ENCODE peak calls at places on chromosomes 12 and 14, in four cellular contexts. Z is IMR-90, W is mesendoderm, M is H1. I is an unnamed sample.

GRCh38 chr12:14751987-14752386 is 51.3 kb downstream of the WBP11 start:
- DNase-seq in M (no peak), Z (no peak), W (no peak), I (no peak)

GRCh38 chr12:2582631-2583616 is 211.8 kb upstream of the FKBP4 start:
- DNase-seq in W (peak; percentile 52), Z (peak; percentile 36), M (peak; percentile 23), I (peak; percentile 82)

GRCh38 chr12:22083167-22083566 is 37.1 kb downstream of the CMAS start:
- DNase-seq in Z (peak; percentile 35), W (no peak), M (no peak), I (no peak)

GRCh38 chr14:51327376-51327775 is 87.3 kb downstream of the TMX1 start:
- DNase-seq in Z (peak; percentile 52), W (no peak), M (no peak), I (no peak)

GRCh38 chr12:9951026-9951652 is 19.0 kb upstream of the CLEC2A start:
- DNase-seq in Z (no peak), W (no peak), M (no peak), I (no peak)

GRCh38 chr12:53098354-53098981 is 1.0 kb downstream of the IGFBP6 start:
- DNase-seq in Z (peak; percentile 82), W (peak; percentile 38), M (no peak), I (peak; percentile 29)

GRCh38 chr12:123983822-123984485 is 10.9 kb downstream of the ZNF664 start:
- DNase-seq in Z (peak; percentile 75), W (peak; percentile 84), M (no peak), I (peak; percentile 59)

GRCh38 chr14:75725481-75725880 is 64.4 kb downstream of the TTLL5 start:
- DNase-seq in M (no peak), W (no peak), Z (peak; percentile 30), I (no peak)

GRCh38 chr12:2016862-2017723 is 12.8 kb upstream of the DCP1B start:
- DNase-seq in M (no peak), W (no peak), Z (no peak), I (no peak)

GRCh38 chr12:94570161-94570560 is 80.2 kb downstream of the TMCC3 start:
- DNase-seq in Z (peak; percentile 28), M (no peak), W (no peak), I (no peak)

GRCh38 chr14:74302160-74302628 is 540 bp downstream of the ABCD4 start:
- DNase-seq in Z (peak; percentile 56), M (no peak), W (peak; percentile 57), I (no peak)

GRCh38 chr12:25276199-25276937 is 25.6 kb upstream of the KRAS start:
- DNase-seq in M (no peak), Z (peak; percentile 98), W (no peak), I (no peak)

GRCh38 chr14:99573000-99573330 is 31.0 kb downstream of the CCDC85C start:
- DNase-seq in M (no peak), Z (no peak), W (no peak), I (no peak)

GRCh38 chr14:39366460-39367386 is 65.5 kb downstream of the FBXO33 start:
- DNase-seq in Z (no peak), M (no peak), W (peak; percentile 28), I (no peak)

GRCh38 chr12:2673966-2674810 is 120.6 kb upstream of the FKBP4 start:
- DNase-seq in Z (no peak), W (peak; percentile 45), M (no peak), I (peak; percentile 76)

GRCh38 chr12:63499567-63499966 is 168.7 kb downstream of the DPY19L2 start:
- DNase-seq in M (no peak), W (no peak), Z (no peak), I (no peak)

GRCh38 chr14:68097727-68098126 is 278.1 kb downstream of the RAD51B start:
- DNase-seq in W (no peak), Z (no peak), M (no peak), I (no peak)

GRCh38 chr12:58967551-58967950 is 47.2 kb upstream of the LRIG3 start:
- DNase-seq in M (no peak), Z (peak; percentile 59), W (no peak), I (no peak)

GRCh38 chr14:24903337-24903736 is 146.6 kb downstream of the STXBP6 start:
- DNase-seq in M (no peak), Z (peak; percentile 75), W (no peak), I (no peak)

GRCh38 chr14:32611752-32612151 is 282.7 kb downstream of the AKAP6 start:
- DNase-seq in W (no peak), Z (peak; percentile 80), M (no peak), I (no peak)

GRCh38 chr12:125687820-125688219 is 622.6 kb downstream of the AACS start:
- DNase-seq in Z (no peak), M (no peak), W (no peak), I (no peak)

GRCh38 chr14:77980475-77981321 is 180.8 kb downstream of the ADCK1 start:
- DNase-seq in M (no peak), Z (no peak), W (peak; percentile 57), I (peak; percentile 68)

GRCh38 chr12:90008277-90008676 is 299.6 kb upstream of the ATP2B1 start:
- DNase-seq in W (no peak), Z (no peak), M (no peak), I (no peak)

GRCh38 chr14:99432491-99432890 is 48.2 kb downstream of the SETD3 start:
- DNase-seq in W (no peak), Z (no peak), M (no peak), I (no peak)

GRCh38 chr14:50301914-50302313 is 10.1 kb downstream of the L2HGDH start:
- DNase-seq in W (no peak), Z (no peak), M (no peak), I (no peak)

GRCh38 chr12:96719671-96720362 is 187.2 kb upstream of the NEDD1 start:
- DNase-seq in W (no peak), Z (peak; percentile 40), M (no peak), I (no peak)

GRCh38 chr12:49905718-49906314 is 2.1 kb upstream of the FAIM2 start:
- DNase-seq in W (no peak), Z (no peak), M (no peak), I (no peak)
- H4K5ac ChIP-seq in W (no peak overlapping the region), Z (no peak overlapping the region), M (no peak overlapping the region), I (no peak overlapping the region)

GRCh38 chr14:38254565-38255407 is 1.1 kb downstream of the CLEC14A start:
- DNase-seq in W (peak; percentile 67), M (peak; percentile 19), Z (no peak), I (no peak)
- H4K5ac ChIP-seq in W (no peak overlapping the region), M (no peak overlapping the region), Z (peak overlapping the region; percentile 31), I (no peak overlapping the region)

GRCh38 chr14:93981316-93981715 is 4.9 kb upstream of the ASB2 start:
- DNase-seq in M (no peak), Z (no peak), W (no peak), I (no peak)
- H4K5ac ChIP-seq in M (no peak overlapping the region), Z (peak overlapping the region; percentile 11), W (no peak overlapping the region), I (no peak overlapping the region)

GRCh38 chr12:104448031-104448430 is 8.7 kb upstream of the CHST11 start:
- DNase-seq in Z (no peak), W (no peak), M (no peak), I (no peak)
- H4K5ac ChIP-seq in Z (no peak overlapping the region), W (no peak overlapping the region), M (no peak overlapping the region), I (no peak overlapping the region)

GRCh38 chr12:99911967-99912366 is 72.8 kb downstream of the ANKS1B start:
- DNase-seq in M (no peak), W (no peak), Z (no peak), I (no peak)
- H4K5ac ChIP-seq in M (no peak overlapping the region), W (no peak overlapping the region), Z (no peak overlapping the region), I (no peak overlapping the region)

DNA sequence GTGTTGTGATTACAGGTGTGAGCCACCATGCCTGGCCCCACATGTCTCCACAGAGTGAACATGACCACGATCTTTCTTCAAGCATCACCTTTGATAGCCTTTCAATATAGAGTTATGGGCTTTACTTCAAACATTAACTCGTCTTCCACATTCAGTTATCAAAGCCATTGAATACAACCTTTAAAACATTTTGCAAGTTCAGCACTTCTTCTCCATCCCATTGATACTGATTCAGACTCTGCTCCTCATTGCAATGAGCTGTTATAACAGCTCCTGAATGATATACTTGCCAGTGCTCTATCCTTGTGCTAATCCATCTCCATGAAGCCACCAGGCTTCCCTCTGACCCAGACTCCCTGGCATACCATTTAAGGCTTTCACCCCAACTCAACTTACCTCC is 223.5 kb upstream of the EEA1 start:
- DNase-seq in Z (no peak), M (no peak), W (no peak), I (no peak)
- H4K5ac ChIP-seq in Z (no peak overlapping the region), M (no peak overlapping the region), W (no peak overlapping the region), I (no peak overlapping the region)

GRCh38 chr12:100554608-100555077 is 18.8 kb upstream of the GAS2L3 start:
- DNase-seq in M (no peak), Z (peak; percentile 90), W (peak; percentile 94), I (peak; percentile 56)
- H4K5ac ChIP-seq in M (no peak overlapping the region), Z (no peak overlapping the region), W (no peak overlapping the region), I (no peak overlapping the region)

DNA sequence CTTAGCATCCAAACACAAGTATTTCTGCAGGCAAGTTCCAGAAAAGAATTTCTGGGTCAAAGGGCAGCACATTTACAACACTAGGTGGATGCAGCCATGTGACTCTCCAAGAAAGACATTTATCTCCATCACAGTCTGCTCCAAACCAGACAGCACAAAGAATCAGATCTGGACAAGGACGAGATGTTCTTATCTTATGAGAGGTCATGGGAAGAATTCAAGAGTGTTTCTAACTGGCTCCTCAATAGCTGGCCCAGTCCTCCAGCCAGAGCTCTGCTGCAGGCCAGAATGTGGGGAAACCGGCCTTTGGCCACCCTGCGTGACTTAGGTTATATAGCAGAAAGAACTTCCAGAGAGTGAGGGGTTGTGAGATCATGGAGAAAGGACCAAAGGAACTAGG is 17.4 kb downstream of the TMEM119 start:
- DNase-seq in M (no peak), W (no peak), Z (no peak), I (no peak)
- H4K5ac ChIP-seq in M (no peak overlapping the region), W (no peak overlapping the region), Z (no peak overlapping the region), I (no peak overlapping the region)

DNA sequence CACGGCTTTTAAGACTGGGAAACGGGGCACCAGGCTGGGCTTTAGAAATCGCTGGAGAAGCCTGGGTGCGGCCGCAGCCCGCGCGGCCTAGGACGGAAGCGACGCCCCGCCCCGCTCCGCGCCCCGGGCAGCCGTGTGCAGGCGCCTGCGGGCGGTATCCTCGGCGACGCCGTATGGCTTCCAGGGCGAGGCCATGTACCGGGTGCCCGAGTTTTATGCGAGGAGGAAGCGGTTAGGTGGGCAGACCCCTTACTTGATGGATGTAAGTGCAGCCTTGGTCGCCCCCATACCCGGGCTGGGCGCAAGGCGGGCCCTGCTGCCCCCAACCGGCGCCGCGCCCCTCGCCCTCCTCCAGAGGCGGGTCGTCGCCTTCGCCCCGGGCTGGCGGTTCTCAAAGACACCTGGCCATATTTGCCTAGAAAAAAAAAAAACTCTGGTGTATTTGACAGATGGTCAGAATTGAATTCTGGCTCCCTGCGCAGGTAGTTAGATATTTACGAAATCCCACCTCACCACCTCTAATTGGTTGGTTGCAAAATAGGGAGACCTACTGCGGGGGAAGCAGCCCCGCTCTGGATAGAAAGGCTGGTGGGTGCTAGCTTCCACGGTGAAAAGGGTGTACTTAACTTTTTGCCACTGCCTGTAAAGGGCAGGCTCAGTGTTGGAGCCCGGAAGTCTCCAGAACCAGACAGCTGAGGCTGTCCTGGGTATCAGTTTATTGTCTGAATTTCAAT is at the start of gene PPP1R36:
- DNase-seq in W (peak; percentile 62), Z (no peak), M (no peak), I (peak; percentile 42)
- H4K5ac ChIP-seq in W (no peak within 1 kb of the TSS), Z (no peak within 1 kb of the TSS), M (peak within 1 kb of the TSS; percentile 38), I (no peak within 1 kb of the TSS)

DNA sequence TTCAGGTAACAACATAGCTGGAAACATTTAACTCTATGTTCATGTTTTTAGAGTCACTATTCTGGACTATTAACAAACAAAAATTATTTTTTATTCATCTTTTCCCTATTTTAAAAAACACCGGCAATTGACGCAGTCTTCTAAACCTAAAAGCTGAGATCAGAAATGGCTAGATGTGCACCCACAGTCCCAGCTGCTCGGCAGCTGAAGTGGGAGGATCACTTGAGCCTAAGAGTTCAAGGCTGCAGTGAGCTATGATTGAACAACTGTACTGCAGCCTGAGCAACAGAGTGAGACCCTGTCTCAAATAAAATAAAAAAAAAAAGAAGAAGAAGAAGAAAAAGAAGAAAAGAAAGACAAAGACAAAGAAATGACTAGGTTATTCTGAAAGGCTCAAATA is 64.5 kb downstream of the PAX9 start:
- DNase-seq in M (no peak), W (no peak), Z (no peak), I (no peak)
- H4K5ac ChIP-seq in M (no peak overlapping the region), W (no peak overlapping the region), Z (no peak overlapping the region), I (no peak overlapping the region)

I was measured in H9.